ENCODE peak calls at places on chromosomes 13 and 19, in five cellular contexts. J is lower leg skin, B is esophagus squamous epithelium, A is gastrocnemius medialis, E is breast epithelium. Q is an unnamed sample.

GRCh38 chr13:80036845-80037504 is 304.0 kb downstream of the SPRY2 start:
- DNase-seq in A (no peak), B (no peak), J (no peak), E (no peak), Q (peak; percentile 88)

GRCh38 chr13:98749501-98749900 is 3.0 kb downstream of the SLC15A1 start:
- DNase-seq in E (no peak), J (no peak), A (no peak), B (no peak), Q (no peak)

GRCh38 chr19:2537544-2537943 is 61.6 kb downstream of the GADD45B start:
- DNase-seq in B (no peak), A (no peak), J (no peak), E (no peak), Q (peak; percentile 61)

GRCh38 chr19:29098863-29099481 is 114.0 kb downstream of the UQCRFS1 start:
- DNase-seq in E (peak; percentile 24), B (no peak), A (peak; percentile 77), J (peak; percentile 81), Q (peak; percentile 10)

GRCh38 chr13:69641773-69642172 is 465.9 kb upstream of the ATXN8OS start:
- DNase-seq in E (no peak), B (no peak), A (no peak), J (no peak), Q (no peak)

GRCh38 chr19:2195914-2196313 is 32.2 kb downstream of the DOT1L start:
- DNase-seq in E (no peak), J (no peak), B (no peak), A (no peak), Q (no peak)

GRCh38 chr13:40539954-40540706 is 126.3 kb downstream of the FOXO1 start:
- DNase-seq in A (no peak), E (no peak), B (no peak), J (no peak), Q (no peak)

GRCh38 chr13:54449922-54450321 is 1421.3 kb downstream of the OLFM4 start:
- DNase-seq in E (no peak), B (no peak), A (no peak), J (no peak), Q (no peak)

GRCh38 chr13:36294061-36294460 is 3.6 kb downstream of the CCDC169 start:
- DNase-seq in J (no peak), B (no peak), A (no peak), E (no peak), Q (peak; percentile 19)

GRCh38 chr19:6260912-6261636 is 18.7 kb downstream of the MLLT1 start:
- DNase-seq in E (no peak), A (no peak), B (no peak), J (no peak), Q (peak; percentile 26)

GRCh38 chr19:41195675-41196497 is 2.9 kb downstream of the CYP2S1 start:
- DNase-seq in E (no peak), J (no peak), A (no peak), B (no peak), Q (no peak)

GRCh38 chr13:109427695-109428094 is 358.7 kb downstream of the IRS2 start:
- DNase-seq in J (no peak), A (no peak), E (no peak), B (no peak), Q (no peak)

GRCh38 chr19:18414504-18415176 is 4.6 kb upstream of the SSBP4 start:
- DNase-seq in A (no peak), B (no peak), E (no peak), J (peak; percentile 26), Q (peak; percentile 68)

GRCh38 chr19:11560404-11560988 is 1.5 kb upstream of the ELOF1 start:
- DNase-seq in A (no peak), B (no peak), E (no peak), J (no peak), Q (peak; percentile 91)
- TF ChIP-seq CTCF in A (peak; percentile 52), B (peak; percentile 46), E (peak; percentile 18), J (no peak), Q (peak; percentile 51)

GRCh38 chr19:13952154-13953020 is at the start of gene DCAF15:
- DNase-seq in E (peak; percentile 100), B (peak; percentile 98), J (peak; percentile 99), A (peak; percentile 100), Q (peak; percentile 99)

GRCh38 chr19:13951043-13951442 is 1.3 kb upstream of the DCAF15 start:
- DNase-seq in B (no peak), A (no peak), E (no peak), J (no peak), Q (no peak)

GRCh38 chr19:13954185-13954584 is 1.9 kb downstream of the DCAF15 start:
- DNase-seq in J (no peak), B (no peak), E (no peak), A (no peak), Q (no peak)

GRCh38 chr19:13951799-13952153 is 533 bp upstream of the DCAF15 start:
- DNase-seq in E (no peak), A (no peak), J (no peak), B (no peak), Q (no peak)

GRCh38 chr19:13953021-13953531 is 767 bp downstream of the DCAF15 start:
- DNase-seq in A (no peak), B (no peak), E (no peak), J (peak; percentile 34), Q (peak; percentile 31)
- TF ChIP-seq POLR2A in A (no peak), B (no peak), E (no peak), J (no peak), Q (no peak)

GRCh38 chr19:43502419-43502976 is 2.0 kb downstream of the PHLDB3 start:
- DNase-seq in E (no peak), A (no peak), J (no peak), B (no peak), Q (no peak)

GRCh38 chr19:43504426-43505185 is at the start of gene PHLDB3:
- DNase-seq in J (no peak), B (no peak), A (peak; percentile 15), E (peak; percentile 57), Q (no peak)

GRCh38 chr19:43505186-43505456 is 575 bp upstream of the PHLDB3 start:
- DNase-seq in E (no peak), J (no peak), A (no peak), B (no peak), Q (no peak)

GRCh38 chr19:43501661-43502418 is 2.7 kb downstream of the PHLDB3 start:
- DNase-seq in J (no peak), B (no peak), E (no peak), A (no peak), Q (no peak)

GRCh38 chr19:43503501-43504425 is 783 bp downstream of the PHLDB3 start:
- DNase-seq in J (peak; percentile 97), E (peak; percentile 97), A (peak; percentile 95), B (peak; percentile 69), Q (peak; percentile 73)
- TF ChIP-seq CTCF in J (no peak), E (no peak), A (no peak), B (no peak), Q (no peak)

GRCh38 chr19:55041244-55041626 is 3.2 kb upstream of the GP6 start:
- DNase-seq in A (no peak), E (no peak), B (no peak), J (no peak), Q (no peak)
- TF ChIP-seq POLR2A in A (no peak), E (no peak), B (no peak), J (no peak), Q (no peak)

DNA sequence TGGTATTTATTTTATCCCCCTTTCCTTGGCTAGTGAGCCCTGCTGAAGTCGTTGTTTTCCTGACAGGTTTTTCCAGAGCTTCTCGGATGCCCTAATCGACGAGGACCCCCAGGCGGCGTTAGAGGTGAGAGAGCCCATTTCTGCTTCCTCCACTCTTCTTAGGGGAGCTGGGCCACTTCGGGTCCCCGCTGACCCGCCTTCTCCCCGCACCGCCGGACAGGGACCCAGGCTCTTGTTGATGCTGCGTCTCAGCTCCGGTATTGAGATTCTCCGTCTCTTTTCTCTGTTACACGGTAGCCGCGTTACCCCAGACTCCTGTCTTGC is 306 bp downstream of the SUGT1 start:
- DNase-seq in J (no peak), B (no peak), E (no peak), A (no peak), Q (no peak)
- TF ChIP-seq CTCF in J (no peak), B (no peak), E (no peak), A (peak; percentile 10), Q (no peak)

GRCh38 chr19:16892868-16893685 is 4.3 kb downstream of the F2RL3 start:
- DNase-seq in E (no peak), J (no peak), A (no peak), B (no peak), Q (no peak)
- TF ChIP-seq POLR2A in E (no peak), J (no peak), A (no peak), B (no peak), Q (no peak)

GRCh38 chr19:10921199-10921879 is 7.1 kb downstream of the YIPF2 start:
- DNase-seq in J (no peak), B (no peak), E (no peak), A (no peak), Q (no peak)
- TF ChIP-seq CTCF in J (no peak), B (no peak), E (no peak), A (no peak), Q (no peak)

GRCh38 chr19:47130589-47131168 is at the start of gene SAE1:
- DNase-seq in B (peak; percentile 64), E (peak; percentile 89), A (peak; percentile 95), J (peak; percentile 88), Q (peak; percentile 100)
- TF ChIP-seq POLR2A in B (peak; percentile 56), E (peak; percentile 61), A (peak; percentile 65), J (no peak), Q (peak; percentile 100)

GRCh38 chr19:4548238-4548584 is 8.4 kb upstream of the LRG1 start:
- DNase-seq in J (no peak), B (no peak), E (no peak), A (no peak), Q (no peak)

GRCh38 chr19:4550479-4551050 is 8.9 kb downstream of the SEMA6B start:
- DNase-seq in A (no peak), J (no peak), E (no peak), B (no peak), Q (no peak)

GRCh38 chr19:4543856-4544647 is 4.2 kb upstream of the LRG1 start:
- DNase-seq in A (no peak), J (no peak), E (no peak), B (no peak), Q (peak; percentile 33)

GRCh38 chr19:4550018-4550417 is 9.5 kb downstream of the SEMA6B start:
- DNase-seq in J (no peak), E (no peak), B (no peak), A (no peak), Q (no peak)

GRCh38 chr19:4547303-4548237 is 7.7 kb upstream of the LRG1 start:
- DNase-seq in B (no peak), J (no peak), E (no peak), A (no peak), Q (peak; percentile 44)
- TF ChIP-seq CTCF in B (no peak), J (no peak), E (no peak), A (no peak), Q (peak; percentile 46)

Q was measured in NB4.